ENCODE peak calls at places on chromosomes 2 and 18, in seven cellular contexts. P, Z, L, B, Y, D and W are unnamed samples.

GRCh38 chr2:105057005-105057404 is 19.1 kb downstream of the MRPS9 start:
- DNase-seq in P (no peak), Z (no peak), L (no peak), B (no peak), Y (no peak), D (no peak), W (no peak)

GRCh38 chr2:158486150-158486969 is 29.6 kb downstream of the PKP4 start:
- DNase-seq in P (no peak), Z (no peak), L (no peak), B (no peak), Y (no peak), D (no peak), W (no peak)

GRCh38 chr2:15874854-15875776 is 65.2 kb upstream of the MYCN start:
- DNase-seq in P (no peak), Z (no peak), L (no peak), B (no peak), Y (no peak), D (no peak), W (no peak)

GRCh38 chr2:102315850-102316370 is 4.5 kb downstream of the IL1RL1 start:
- DNase-seq in P (no peak), Z (no peak), L (no peak), B (no peak), Y (no peak), D (no peak), W (no peak)

GRCh38 chr2:184906709-184907108 is 308.4 kb downstream of the ZNF804A start:
- DNase-seq in P (no peak), Z (no peak), L (no peak), B (no peak), Y (no peak), D (no peak), W (no peak)

GRCh38 chr2:214730248-214730647 is 79.2 kb downstream of the BARD1 start:
- DNase-seq in P (no peak), Z (no peak), L (no peak), B (no peak), Y (no peak), D (no peak), W (no peak)

GRCh38 chr2:60880633-60880987 is 764 bp upstream of the REL start:
- DNase-seq in P (no peak), Z (no peak), L (no peak), B (no peak), Y (no peak), D (no peak), W (no peak)

GRCh38 chr2:177573120-177573519 is 180.5 kb downstream of the AGPS start:
- DNase-seq in P (no peak), Z (no peak), L (peak), B (no peak), Y (no peak), D (no peak), W (no peak)

GRCh38 chr2:11123856-11124759 is 31.2 kb upstream of the SLC66A3 start:
- DNase-seq in P (no peak), Z (peak), L (peak), B (peak), Y (no peak), D (peak), W (peak)

GRCh38 chr18:44729631-44730101 is 49.0 kb downstream of the SETBP1 start:
- DNase-seq in P (no peak), Z (no peak), L (no peak), B (no peak), Y (no peak), D (no peak), W (no peak)